ENCODE peak calls at places on chromosome 5, in four cellular contexts. F is A549, B is HepG2, A is K562. W is an unnamed sample.

GRCh38 chr5:33075731-33076130 is 364.6 kb downstream of the NPR3 start:
- DNase-seq in F (no peak), A (no peak), B (no peak), W (no peak)

GRCh38 chr5:120684749-120685415 is 220.8 kb downstream of the PRR16 start:
- DNase-seq in A (no peak), B (no peak), F (peak), W (no peak)

GRCh38 chr5:64958757-64959391 is 190.1 kb downstream of the CWC27 start:
- DNase-seq in F (peak), A (peak), B (peak), W (no peak)

GRCh38 chr5:26569929-26570258 is 468.5 kb downstream of the CDH9 start:
- DNase-seq in B (no peak), A (no peak), F (no peak), W (no peak)

GRCh38 chr5:165328856-165329255 is 1823.4 kb downstream of the MAT2B start:
- DNase-seq in F (no peak), A (no peak), B (no peak), W (no peak)

GRCh38 chr5:122165574-122166021 is 36.3 kb downstream of the ZNF474 start:
- DNase-seq in F (peak), A (no peak), B (peak), W (no peak)

GRCh38 chr5:177552839-177553455 is 1.4 kb downstream of the FAM193B start:
- DNase-seq in F (no peak), A (no peak), B (peak), W (no peak)

GRCh38 chr5:145531038-145531734 is 304.0 kb downstream of the PRELID2 start:
- DNase-seq in B (no peak), A (no peak), F (peak), W (no peak)

GRCh38 chr5:151298465-151298864 is 5.1 kb downstream of the SLC36A3 start:
- DNase-seq in B (no peak), F (no peak), A (no peak), W (no peak)

GRCh38 chr5:33306758-33307157 is 134.0 kb upstream of the TARS1 start:
- DNase-seq in F (no peak), A (no peak), B (no peak), W (no peak)

GRCh38 chr5:50966986-50967385 is 300.5 kb downstream of the PARP8 start:
- DNase-seq in F (no peak), B (no peak), A (no peak), W (no peak)

GRCh38 chr5:7642029-7642428 is 208.9 kb downstream of the CFAP90 start:
- DNase-seq in A (no peak), F (no peak), B (no peak), W (no peak)

GRCh38 chr5:88930336-88930735 is 47.4 kb upstream of the MEF2C start:
- DNase-seq in F (no peak), A (no peak), B (no peak), W (no peak)

GRCh38 chr5:120368923-120369715 is 95.0 kb upstream of the PRR16 start:
- DNase-seq in A (no peak), F (no peak), B (peak), W (no peak)

GRCh38 chr5:39198080-39198479 is 21.3 kb downstream of the FYB1 start:
- DNase-seq in A (no peak), F (peak), B (peak), W (no peak)

GRCh38 chr5:3694819-3695218 is 99.2 kb downstream of the IRX1 start:
- DNase-seq in F (no peak), B (no peak), A (no peak), W (no peak)

GRCh38 chr5:140966293-140967225 is at the start of gene PCDHAC2:
- DNase-seq in A (no peak), F (peak), B (no peak), W (no peak)

DNA sequence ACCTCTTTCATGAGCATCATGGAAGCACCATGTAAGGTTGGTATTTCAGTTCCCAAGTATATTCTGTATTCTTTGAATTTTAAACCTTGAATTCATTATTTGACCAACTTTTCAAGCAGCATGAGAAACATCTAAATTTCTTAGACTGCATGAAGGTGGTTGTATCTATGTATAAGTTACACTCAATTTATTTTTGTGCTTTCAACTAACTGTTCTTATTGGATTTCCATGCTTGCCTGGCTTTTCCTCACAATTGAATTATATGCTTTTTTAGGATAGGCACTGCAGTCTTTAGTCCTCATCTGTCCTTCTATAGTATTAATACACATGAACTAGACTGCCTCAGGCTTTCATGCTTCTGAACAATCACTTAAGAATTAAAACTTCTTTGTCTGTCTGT is 134.0 kb downstream of the CEP120 start:
- DNase-seq in B (no peak), F (no peak), A (no peak), W (no peak)
- TF ChIP-seq POLR2AphosphoS2 in B (no peak), F (no peak), A (no peak), W (no peak)

DNA sequence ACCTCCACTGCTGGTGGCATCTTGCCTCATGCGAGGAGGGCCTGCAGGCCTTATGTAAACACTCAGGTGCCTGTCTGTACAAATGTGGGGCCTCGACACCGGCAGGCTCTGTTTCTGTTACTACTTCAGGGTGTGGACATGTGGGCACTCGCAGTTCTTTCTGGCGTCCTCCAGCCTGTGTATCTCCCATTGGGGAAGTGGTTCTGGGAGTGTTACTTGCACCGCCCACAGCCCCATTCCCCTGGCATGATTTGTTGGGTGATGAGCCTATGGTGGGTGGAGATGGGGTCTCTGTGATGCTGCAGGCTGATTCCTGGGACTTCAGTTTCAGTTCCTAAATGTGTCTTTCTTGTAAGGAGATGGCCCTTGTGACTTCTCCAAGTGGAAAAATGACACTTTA is 82.1 kb upstream of the PITX1 start:
- DNase-seq in B (no peak), F (no peak), A (no peak), W (no peak)
- TF ChIP-seq POLR2AphosphoS2 in B (no peak), F (no peak), A (no peak), W (no peak)

GRCh38 chr5:14557203-14557725 is 24.3 kb upstream of the OTULINL start:
- DNase-seq in A (no peak), F (no peak), B (no peak), W (no peak)
- TF ChIP-seq POLR2AphosphoS2 in A (no peak), F (no peak), B (no peak), W (no peak)

GRCh38 chr5:94228791-94229190 is 389.6 kb downstream of the KIAA0825 start:
- DNase-seq in F (no peak), A (no peak), B (no peak), W (no peak)
- TF ChIP-seq POLR2AphosphoS2 in F (no peak), A (no peak), B (no peak), W (no peak)

GRCh38 chr5:181198905-181199519 is 6.0 kb downstream of the TRIM7 start:
- DNase-seq in F (no peak), B (no peak), A (no peak), W (no peak)
- TF ChIP-seq POLR2AphosphoS2 in F (no peak), B (no peak), A (no peak), W (no peak)

GRCh38 chr5:109656829-109657228 is 32.9 kb upstream of the MAN2A1 start:
- DNase-seq in B (no peak), F (no peak), A (peak), W (no peak)
- TF ChIP-seq POLR2AphosphoS2 in B (no peak), F (no peak), A (no peak), W (no peak)

GRCh38 chr5:9626955-9627354 is 3.2 kb downstream of the TAS2R1 start:
- DNase-seq in F (no peak), B (no peak), A (no peak), W (no peak)

GRCh38 chr5:9619331-9620092 is 10.6 kb downstream of the TAS2R1 start:
- DNase-seq in B (no peak), A (no peak), F (no peak), W (no peak)

GRCh38 chr5:9621379-9621903 is 8.7 kb downstream of the TAS2R1 start:
- DNase-seq in F (no peak), A (no peak), B (no peak), W (no peak)

GRCh38 chr5:9624196-9624947 is 5.8 kb downstream of the TAS2R1 start:
- DNase-seq in A (no peak), B (no peak), F (no peak), W (no peak)

DNA sequence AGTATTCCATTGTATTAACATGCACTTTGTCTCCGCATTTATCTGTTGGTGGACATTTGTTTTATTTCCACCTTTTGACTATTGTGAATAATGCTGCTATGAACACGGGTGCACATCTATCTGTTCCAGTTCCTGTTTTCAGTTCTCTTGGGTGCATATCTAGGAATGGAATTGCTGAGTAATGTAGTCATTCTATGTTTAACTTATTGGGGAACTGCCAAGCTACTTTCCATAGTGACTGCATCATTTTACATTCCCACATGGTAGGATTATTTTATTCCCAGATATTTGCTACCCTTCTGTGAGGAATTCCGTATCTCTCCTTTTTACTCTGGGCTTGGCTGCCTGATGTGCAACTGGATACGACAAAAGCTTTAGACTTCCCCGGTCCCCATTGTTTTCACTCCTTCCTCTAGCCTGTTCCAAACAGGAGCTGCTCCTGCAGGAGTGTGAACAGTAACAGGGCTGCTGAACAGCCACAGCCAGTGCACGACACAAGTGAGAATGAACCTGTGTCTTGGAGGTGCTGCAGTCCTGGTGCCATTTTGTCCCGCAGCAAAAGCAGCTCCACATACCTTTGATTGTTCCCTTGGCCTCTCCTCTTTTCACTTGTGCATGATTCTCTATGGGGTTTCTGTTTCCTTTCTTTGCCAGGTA is 7.1 kb downstream of the TAS2R1 start:
- DNase-seq in B (no peak), F (no peak), A (no peak), W (no peak)
- TF ChIP-seq POLR2AphosphoS2 in B (no peak), F (no peak), A (no peak), W (no peak)

DNA sequence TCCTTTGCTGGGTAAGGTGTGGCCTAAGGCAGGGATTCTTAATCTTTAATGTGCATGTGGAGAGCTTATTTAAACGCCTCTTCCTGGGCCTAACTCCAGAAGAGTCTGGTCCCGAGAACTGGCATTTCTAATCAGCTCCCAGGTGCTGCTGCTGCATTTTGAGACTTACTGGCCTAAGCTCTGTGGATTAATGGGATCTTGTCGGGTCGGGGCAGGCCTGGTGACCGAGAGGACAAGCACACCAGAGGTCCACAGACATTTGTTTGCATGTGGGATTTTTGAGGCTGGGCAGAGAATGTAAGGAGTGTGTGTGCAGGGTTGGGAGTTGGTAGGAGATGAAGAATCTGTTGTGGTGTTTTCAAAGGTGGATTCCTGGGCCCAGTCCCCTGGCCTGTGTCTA is 95.0 kb upstream of the DAP start:
- DNase-seq in A (no peak), B (no peak), F (no peak), W (no peak)
- TF ChIP-seq POLR2AphosphoS2 in A (no peak), B (no peak), F (no peak), W (no peak)